ENCODE peak calls at places on chromosome 21, in six cellular contexts. H is M059J; M is Ammon's horn; G is C1 segment of cervical spinal cord; B is DMS79; D is activated CD4-positive, alpha-beta T cell treated with anti-CD3 and anti-CD28 coated beads, Interleukin-2, amount 50 U/mL, for 1 hour. K is an unnamed sample.

GRCh38 chr21:31326478-31327247 is 17.4 kb downstream of the TIAM1 start:
- DNase-seq in H (no peak), M (peak), G (no peak), B (no peak), D (peak), K (peak)

GRCh38 chr21:22842875-22843274 is 1844.7 kb downstream of the NCAM2 start:
- DNase-seq in H (no peak), M (no peak), G (no peak), B (no peak), D (no peak), K (no peak)

GRCh38 chr21:36563301-36563926 is 83.5 kb upstream of the CLDN14 start:
- DNase-seq in H (no peak), M (no peak), G (no peak), B (no peak), D (no peak), K (no peak)

GRCh38 chr21:41651396-41651795 is 115.5 kb downstream of the RIPK4 start:
- DNase-seq in H (no peak), M (no peak), G (no peak), B (no peak), D (no peak), K (no peak)

GRCh38 chr21:46426313-46427046 is 32.2 kb upstream of the DIP2A start:
- DNase-seq in H (no peak), M (no peak), G (no peak), B (no peak), D (no peak), K (no peak)

GRCh38 chr21:32726742-32727477 is 903 bp downstream of the SYNJ1 start:
- DNase-seq in H (peak), M (peak), G (peak), B (peak), D (peak), K (no peak)

GRCh38 chr21:45365608-45366241 is 39.2 kb upstream of the COL18A1 start:
- DNase-seq in H (peak), M (no peak), G (no peak), B (no peak), D (no peak), K (no peak)

GRCh38 chr21:41786521-41786987 is 19.7 kb upstream of the RIPK4 start:
- DNase-seq in H (peak), M (no peak), G (no peak), B (peak), D (no peak), K (no peak)

GRCh38 chr21:41439245-41439644 is 13.2 kb downstream of the MX1 start:
- DNase-seq in H (no peak), M (no peak), G (no peak), B (no peak), D (no peak), K (no peak)

GRCh38 chr21:45004481-45005263 is 64.8 kb downstream of the SLX9 start:
- DNase-seq in H (peak), M (no peak), G (no peak), B (no peak), D (no peak), K (no peak)

GRCh38 chr21:32712043-32712442 is 15.8 kb downstream of the SYNJ1 start:
- DNase-seq in H (peak), M (no peak), G (no peak), B (peak), D (no peak), K (no peak)

GRCh38 chr21:46116189-46116845 is 18.4 kb downstream of the COL6A2 start:
- DNase-seq in H (no peak), M (no peak), G (no peak), B (no peak), D (no peak), K (no peak)

GRCh38 chr21:29416268-29416667 is 117.5 kb downstream of the BACH1 start:
- DNase-seq in H (no peak), M (no peak), G (no peak), B (no peak), D (no peak), K (no peak)